ENCODE peak calls at places on chromosome 1, in eight cellular contexts. J is cardiac muscle cell; M is mesendoderm; F is adrenal gland; A is CD8-positive, alpha-beta T cell; C is breast epithelium; N is MM.1S; E is pancreas. L is an unnamed sample.

GRCh38 chr1:241157435-241157834 is 199.6 kb downstream of the RGS7 start:
- DNase-seq in J (no peak), M (no peak), F (no peak), A (no peak), C (no peak), N (no peak), E (no peak), L (no peak)

GRCh38 chr1:224497714-224498573 is 63.3 kb upstream of the WDR26 start:
- DNase-seq in J (no peak), M (peak; percentile 90), F (peak; percentile 58), A (no peak), C (peak; percentile 33), N (peak; percentile 86), E (no peak), L (no peak)

GRCh38 chr1:43241352-43241953 is 28.3 kb upstream of the TMEM125 start:
- DNase-seq in J (no peak), M (peak; percentile 81), F (no peak), A (no peak), C (peak; percentile 49), N (no peak), E (no peak), L (no peak)

GRCh38 chr1:23451452-23451851 is 26.9 kb upstream of the TCEA3 start:
- DNase-seq in J (no peak), M (no peak), F (no peak), A (no peak), C (no peak), N (no peak), E (no peak), L (no peak)

GRCh38 chr1:226942392-226942791 is 2.3 kb downstream of the COQ8A start:
- DNase-seq in J (no peak), M (no peak), F (peak; percentile 26), A (no peak), C (no peak), N (no peak), E (no peak), L (peak; percentile 83)

GRCh38 chr1:166905930-166906329 is 29.9 kb upstream of the TADA1 start:
- DNase-seq in J (no peak), M (no peak), F (no peak), A (no peak), C (no peak), N (no peak), E (no peak), L (no peak)

GRCh38 chr1:228647523-228648444 is 87.5 kb upstream of the RHOU start:
- DNase-seq in J (peak; percentile 65), M (peak; percentile 87), F (peak; percentile 49), A (no peak), C (peak; percentile 45), N (no peak), E (peak; percentile 68), L (no peak)

GRCh38 chr1:109787845-109788605 is 24.3 kb upstream of the EPS8L3 start:
- DNase-seq in J (peak; percentile 77), M (no peak), F (peak; percentile 17), A (no peak), C (no peak), N (no peak), E (peak; percentile 38), L (peak; percentile 6)

GRCh38 chr1:119988316-119989067 is 81.0 kb downstream of the NOTCH2 start:
- DNase-seq in J (no peak), M (no peak), F (no peak), A (no peak), C (no peak), N (no peak), E (no peak), L (no peak)

GRCh38 chr1:91579658-91580228 is 79.1 kb downstream of the CDC7 start:
- DNase-seq in J (no peak), M (no peak), F (no peak), A (no peak), C (no peak), N (no peak), E (no peak), L (no peak)

GRCh38 chr1:203638914-203639313 is 12.3 kb downstream of the ATP2B4 start:
- DNase-seq in J (no peak), M (peak; percentile 43), F (no peak), A (no peak), C (no peak), N (no peak), E (no peak), L (no peak)

GRCh38 chr1:229664133-229664689 is 38.2 kb downstream of the URB2 start:
- DNase-seq in J (no peak), M (no peak), F (peak; percentile 32), A (peak; percentile 42), C (no peak), N (no peak), E (peak; percentile 66), L (no peak)

GRCh38 chr1:197173571-197174482 is 27.4 kb upstream of the ASPM start:
- DNase-seq in J (no peak), M (no peak), F (peak; percentile 45), A (no peak), C (no peak), N (no peak), E (no peak), L (no peak)

GRCh38 chr1:30087465-30087864 is 635.9 kb downstream of the MATN1 start:
- DNase-seq in J (peak; percentile 34), M (peak; percentile 79), F (no peak), A (no peak), C (no peak), N (no peak), E (no peak), L (no peak)

GRCh38 chr1:53376742-53377437 is 49.0 kb upstream of the LRP8 start:
- DNase-seq in J (no peak), M (no peak), F (peak; percentile 8), A (no peak), C (no peak), N (no peak), E (peak; percentile 20), L (no peak)

GRCh38 chr1:76868154-76868882 is 1.0 kb downstream of the ST6GALNAC5 start:
- DNase-seq in J (peak; percentile 69), M (peak; percentile 80), F (peak; percentile 52), A (no peak), C (no peak), N (peak; percentile 29), E (peak; percentile 67), L (no peak)

GRCh38 chr1:164768045-164768402 is 209.0 kb downstream of the PBX1 start:
- DNase-seq in J (no peak), M (no peak), F (no peak), A (no peak), C (no peak), N (peak; percentile 50), E (no peak), L (no peak)
- H3K4me1 ChIP-seq in J (peaks cover 47% of the 10 kb centered on the region), M (peaks cover 8% of the 10 kb centered on the region), F (peaks cover 79% of the 10 kb centered on the region), A (no peaks in the 10 kb centered on the region), C (peaks cover 10% of the 10 kb centered on the region), N (peaks cover 43% of the 10 kb centered on the region), E (peaks cover 52% of the 10 kb centered on the region), L (peaks cover 46% of the 10 kb centered on the region)

GRCh38 chr1:69568435-69569280 is 936 bp downstream of the LRRC7 start:
- DNase-seq in J (peak; percentile 15), M (peak; percentile 10), F (no peak), A (no peak), C (no peak), N (no peak), E (peak; percentile 56), L (no peak)
- H3K27me3 ChIP-seq in J (peaks cover 90% of the 10 kb centered on the region), M (peaks cover 15% of the 10 kb centered on the region), F (peaks cover 21% of the 10 kb centered on the region), A (no peaks in the 10 kb centered on the region), C (peaks cover 17% of the 10 kb centered on the region), N (no peaks in the 10 kb centered on the region), E (no peaks in the 10 kb centered on the region), L (peaks cover 20% of the 10 kb centered on the region)

GRCh38 chr1:51331206-51332100 is 1.1 kb upstream of the TTC39A start:
- DNase-seq in J (peak; percentile 50), M (peak; percentile 92), F (peak; percentile 65), A (no peak), C (no peak), N (no peak), E (peak; percentile 62), L (peak; percentile 54)
- H3K4me1 ChIP-seq in J (peaks cover 6% of the 10 kb centered on the region), M (peaks cover 10% of the 10 kb centered on the region), F (peaks cover 20% of the 10 kb centered on the region), A (no peaks in the 10 kb centered on the region), C (no peaks in the 10 kb centered on the region), N (peaks cover 10% of the 10 kb centered on the region), E (peaks cover 8% of the 10 kb centered on the region), L (peaks cover 7% of the 10 kb centered on the region)

DNA sequence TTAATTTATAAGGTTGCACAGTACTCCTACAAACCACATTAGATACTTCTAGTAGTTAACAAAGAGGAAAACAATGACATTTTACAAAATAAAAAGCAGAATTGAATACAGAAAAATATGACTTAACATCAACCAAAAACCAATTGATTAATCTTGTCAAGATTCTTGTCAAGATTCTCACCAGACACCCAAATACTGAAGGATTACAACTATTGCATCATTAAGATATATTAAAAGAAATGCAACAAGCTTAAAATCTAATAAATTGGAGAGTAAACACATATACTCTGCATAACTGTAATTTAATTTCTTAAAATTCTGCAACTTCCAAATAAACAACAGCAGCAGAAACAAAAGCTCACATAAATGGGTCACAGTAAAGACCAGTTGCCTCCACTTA is 4.7 kb downstream of the WLS start:
- DNase-seq in J (no peak), M (no peak), F (no peak), A (no peak), C (no peak), N (no peak), E (no peak), L (no peak)
- H3K27me3 ChIP-seq in J (no peaks in the 10 kb centered on the region), M (no peaks in the 10 kb centered on the region), F (no peaks in the 10 kb centered on the region), A (peaks cover 4% of the 10 kb centered on the region), C (no peaks in the 10 kb centered on the region), N (no peaks in the 10 kb centered on the region), E (no peaks in the 10 kb centered on the region), L (no peaks in the 10 kb centered on the region)

DNA sequence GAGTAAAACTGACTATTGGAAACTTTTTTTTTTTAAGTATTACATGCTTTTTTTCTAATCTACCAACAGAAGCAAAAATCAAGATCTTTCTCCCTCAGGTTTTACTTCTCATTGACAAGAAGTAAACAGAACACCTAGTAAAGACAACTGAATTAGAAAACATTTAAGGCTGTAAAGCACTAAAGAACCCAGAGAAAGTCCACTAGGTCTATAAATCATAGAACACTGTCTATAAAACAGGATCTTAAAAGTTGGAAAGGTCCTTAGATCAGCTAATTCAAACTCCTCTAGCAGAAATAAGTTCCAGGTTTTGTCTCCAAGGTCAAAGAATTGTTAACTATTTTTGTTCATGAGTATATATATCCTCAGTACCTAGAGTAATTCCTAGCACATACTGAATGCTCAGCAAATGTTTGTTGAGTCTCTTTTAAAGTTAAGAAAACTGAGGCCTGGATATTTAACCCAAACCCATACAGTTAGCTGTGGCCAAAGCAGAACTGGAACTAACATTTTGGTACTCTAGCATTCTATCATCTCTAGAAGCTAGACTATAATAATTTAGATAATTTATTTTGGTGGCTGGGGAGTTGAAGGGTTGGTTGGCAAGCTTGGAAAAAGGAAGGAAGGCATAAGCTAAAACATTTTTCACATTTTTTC is 3.0 kb downstream of the EPS15 start:
- DNase-seq in J (no peak), M (no peak), F (no peak), A (no peak), C (no peak), N (no peak), E (no peak), L (no peak)
- H3K4me1 ChIP-seq in J (peaks cover 31% of the 10 kb centered on the region), M (peaks cover 3% of the 10 kb centered on the region), F (peaks cover 76% of the 10 kb centered on the region), A (peaks cover 58% of the 10 kb centered on the region), C (peaks cover 5% of the 10 kb centered on the region), N (peaks cover 29% of the 10 kb centered on the region), E (peaks cover 7% of the 10 kb centered on the region), L (peaks cover 61% of the 10 kb centered on the region)